ENCODE peak calls at places on chromosomes 16 and 17, in seven cellular contexts. T is fibroblast of the conjunctiva, J is cardiac fibroblast, C is NCI-H1417 treated with DMSO at 0.1 percent for 48 hours, Z is B cell, N is NCI-H774, E is NCI-H1930. H is an unnamed sample.
A peak's percentile ranks its signal among the peaks of the same experiment; 100 is the strongest.

GRCh38 chr17:81489012-81489968 is 23.3 kb downstream of the ACTG1 start:
- DNase-seq in T (no peak), J (no peak), C (no peak), Z (no peak), N (no peak), E (peak; percentile 30), H (no peak)

GRCh38 chr17:72693147-72693878 is 399.2 kb downstream of the SLC39A11 start:
- DNase-seq in T (no peak), J (no peak), C (no peak), Z (no peak), N (no peak), E (no peak), H (no peak)

GRCh38 chr17:72931163-72931562 is 161.3 kb downstream of the SLC39A11 start:
- DNase-seq in T (no peak), J (no peak), C (no peak), Z (no peak), N (peak; percentile 23), E (no peak), H (peak; percentile 17)

GRCh38 chr16:16960785-16961184 is 510.0 kb downstream of the XYLT1 start:
- DNase-seq in T (no peak), J (no peak), C (no peak), Z (no peak), N (no peak), E (no peak), H (no peak)

GRCh38 chr16:87461466-87461975 is 31.3 kb downstream of the ZCCHC14 start:
- DNase-seq in T (no peak), J (peak; percentile 47), C (peak; percentile 26), Z (no peak), N (peak; percentile 83), E (no peak), H (no peak)

GRCh38 chr17:75308732-75309629 is 19.7 kb upstream of the SLC25A19 start:
- DNase-seq in T (no peak), J (no peak), C (no peak), Z (no peak), N (no peak), E (no peak), H (no peak)

GRCh38 chr16:58022601-58023371 is 2.8 kb upstream of the MMP15 start:
- DNase-seq in T (peak; percentile 38), J (peak; percentile 68), C (peak; percentile 83), Z (no peak), N (peak; percentile 36), E (no peak), H (no peak)

GRCh38 chr17:46885956-46886663 is 34.7 kb downstream of the WNT9B start:
- DNase-seq in T (no peak), J (no peak), C (no peak), Z (no peak), N (no peak), E (no peak), H (no peak)

GRCh38 chr17:60330731-60331130 is 61.2 kb downstream of the USP32 start:
- DNase-seq in T (no peak), J (no peak), C (no peak), Z (no peak), N (no peak), E (no peak), H (no peak)

GRCh38 chr17:27354491-27355081 is 60.7 kb downstream of the WSB1 start:
- DNase-seq in T (no peak), J (peak; percentile 33), C (no peak), Z (no peak), N (no peak), E (no peak), H (no peak)

GRCh38 chr17:6526362-6527152 is 29.8 kb downstream of the PITPNM3 start:
- DNase-seq in T (no peak), J (peak; percentile 32), C (no peak), Z (no peak), N (no peak), E (no peak), H (no peak)

GRCh38 chr17:73342549-73343167 is 30.9 kb upstream of the CDC42EP4 start:
- DNase-seq in T (peak; percentile 74), J (peak; percentile 81), C (no peak), Z (no peak), N (no peak), E (no peak), H (no peak)

GRCh38 chr16:86519649-86520316 is 9.5 kb downstream of the FOXF1 start:
- DNase-seq in T (no peak), J (peak; percentile 71), C (no peak), Z (peak; percentile 54), N (no peak), E (no peak), H (peak; percentile 8)

GRCh38 chr17:17837380-17837821 is 615 bp upstream of the SREBF1 start:
- DNase-seq in T (peak; percentile 73), J (peak; percentile 91), C (no peak), Z (no peak), N (no peak), E (no peak), H (no peak)

GRCh38 chr17:8701221-8701620 is 43.4 kb downstream of the CCDC42 start:
- DNase-seq in T (no peak), J (no peak), C (no peak), Z (no peak), N (no peak), E (no peak), H (no peak)

GRCh38 chr17:56754523-56755208 is 79.1 kb downstream of the C17orf67 start:
- DNase-seq in T (peak; percentile 13), J (peak; percentile 49), C (no peak), Z (no peak), N (no peak), E (no peak), H (no peak)

GRCh38 chr17:10620823-10621222 is 36.3 kb downstream of the MYH3 start:
- DNase-seq in T (no peak), J (no peak), C (no peak), Z (no peak), N (no peak), E (no peak), H (no peak)

GRCh38 chr17:79704691-79705090 is 26.1 kb upstream of the ENPP7 start:
- DNase-seq in T (no peak), J (no peak), C (no peak), Z (no peak), N (no peak), E (no peak), H (no peak)

GRCh38 chr16:11994187-11995119 is 17.9 kb downstream of the SNX29 start:
- DNase-seq in T (no peak), J (peak; percentile 27), C (no peak), Z (no peak), N (no peak), E (no peak), H (no peak)

GRCh38 chr16:30805056-30805369 is 18.0 kb upstream of the ZNF629 start:
- DNase-seq in T (no peak), J (no peak), C (no peak), Z (no peak), N (no peak), E (no peak), H (peak; percentile 6)

GRCh38 chr17:71023631-71024030 is 854.3 kb downstream of the KCNJ2 start:
- DNase-seq in T (no peak), J (peak; percentile 10), C (peak; percentile 60), Z (no peak), N (no peak), E (no peak), H (no peak)

GRCh38 chr17:49730078-49730786 is 22.5 kb upstream of the SLC35B1 start:
- DNase-seq in T (peak; percentile 90), J (peak; percentile 65), C (no peak), Z (no peak), N (no peak), E (no peak), H (no peak)

GRCh38 chr16:88769617-88770458 is 15.2 kb downstream of the PIEZO1 start:
- DNase-seq in T (no peak), J (no peak), C (no peak), Z (peak; percentile 71), N (peak; percentile 11), E (no peak), H (no peak)

GRCh38 chr17:10755592-10756127 is 25.8 kb upstream of the TMEM220 start:
- DNase-seq in T (no peak), J (no peak), C (no peak), Z (no peak), N (no peak), E (no peak), H (no peak)

GRCh38 chr16:89242795-89243200 is 25.3 kb downstream of the ZNF778 start:
- DNase-seq in T (no peak), J (no peak), C (no peak), Z (no peak), N (no peak), E (no peak), H (no peak)

GRCh38 chr17:32927201-32927723 is 691 bp upstream of the TMEM98 start:
- DNase-seq in T (no peak), J (no peak), C (no peak), Z (no peak), N (no peak), E (no peak), H (no peak)

GRCh38 chr17:30263552-30264333 is 28.0 kb downstream of the BLMH start:
- DNase-seq in T (no peak), J (peak; percentile 61), C (no peak), Z (no peak), N (no peak), E (no peak), H (no peak)

GRCh38 chr16:59632266-59632855 is 898.2 kb upstream of the GOT2 start:
- DNase-seq in T (peak; percentile 64), J (peak; percentile 66), C (no peak), Z (no peak), N (no peak), E (no peak), H (no peak)

GRCh38 chr16:84595052-84595481 is 22.8 kb downstream of the COTL1 start:
- DNase-seq in T (no peak), J (no peak), C (no peak), Z (no peak), N (no peak), E (no peak), H (no peak)

GRCh38 chr17:78092794-78093324 is 35.7 kb downstream of the TMC6 start:
- DNase-seq in T (no peak), J (no peak), C (no peak), Z (no peak), N (no peak), E (no peak), H (no peak)

GRCh38 chr16:718922-719321 is 2.0 kb upstream of the ANTKMT start:
- DNase-seq in T (no peak), J (no peak), C (no peak), Z (no peak), N (no peak), E (no peak), H (no peak)

GRCh38 chr16:58843675-58844074 is 109.6 kb upstream of the GOT2 start:
- DNase-seq in T (peak; percentile 4), J (peak; percentile 33), C (no peak), Z (no peak), N (no peak), E (no peak), H (no peak)

GRCh38 chr16:58306327-58306726 is 11.5 kb upstream of the PRSS54 start:
- DNase-seq in T (peak; percentile 14), J (peak; percentile 59), C (no peak), Z (peak; percentile 45), N (no peak), E (no peak), H (peak; percentile 7)

GRCh38 chr17:59372138-59372751 is 40.8 kb downstream of the YPEL2 start:
- DNase-seq in T (no peak), J (peak; percentile 77), C (no peak), Z (peak; percentile 45), N (no peak), E (no peak), H (no peak)

GRCh38 chr17:21177854-21178600 is 35.9 kb downstream of the TMEM11 start:
- DNase-seq in T (no peak), J (no peak), C (no peak), Z (no peak), N (no peak), E (no peak), H (no peak)

GRCh38 chr17:56110463-56111138 is 42.7 kb upstream of the ANKFN1 start:
- DNase-seq in T (no peak), J (no peak), C (no peak), Z (no peak), N (no peak), E (no peak), H (no peak)

GRCh38 chr16:57471209-57471608 is 8.7 kb downstream of the POLR2C start:
- DNase-seq in T (no peak), J (no peak), C (no peak), Z (no peak), N (no peak), E (no peak), H (no peak)

GRCh38 chr17:17749921-17750320 is 68.7 kb downstream of the RAI1 start:
- DNase-seq in T (peak; percentile 35), J (peak; percentile 51), C (no peak), Z (peak; percentile 54), N (no peak), E (peak; percentile 42), H (no peak)